ENCODE peak calls at places on chromosome 15, in four cellular contexts. K, M, C and X are unnamed samples. For H3K4me1, the result is how much of the 10 kb centered on the place peaks cover.

GRCh38 chr15:77510066-77511044 is 89.7 kb downstream of the HMG20A start:
- DNase-seq in K (peak), M (no peak), C (no peak), X (no peak)

GRCh38 chr15:55799287-55800212 is 56.6 kb upstream of the PRTG start:
- DNase-seq in K (no peak), M (peak), C (peak), X (no peak)

GRCh38 chr15:41989573-41990242 is 17.4 kb upstream of the EHD4 start:
- DNase-seq in K (peak), M (peak), C (peak), X (peak)

GRCh38 chr15:69172854-69173253 is 12.4 kb downstream of the GLCE start:
- DNase-seq in K (no peak), M (no peak), C (no peak), X (no peak)

GRCh38 chr15:99359760-99360159 is 108.5 kb downstream of the LRRC28 start:
- DNase-seq in K (no peak), M (no peak), C (no peak), X (no peak)

GRCh38 chr15:65642588-65642987 is 20.9 kb downstream of the SLC24A1 start:
- DNase-seq in K (no peak), M (no peak), C (no peak), X (no peak)

GRCh38 chr15:89802986-89803820 is 11.4 kb downstream of the ANPEP start:
- DNase-seq in K (no peak), M (no peak), C (no peak), X (peak)

GRCh38 chr15:51908312-51908711 is 63.3 kb downstream of the LEO1 start:
- DNase-seq in K (no peak), M (no peak), C (no peak), X (no peak)

GRCh38 chr15:39336926-39337325 is 244.0 kb upstream of the THBS1 start:
- DNase-seq in K (no peak), M (no peak), C (no peak), X (no peak)

GRCh38 chr15:91235376-91235775 is 135.3 kb downstream of the SV2B start:
- DNase-seq in K (no peak), M (no peak), C (no peak), X (no peak)

GRCh38 chr15:43748376-43748775 is 2.1 kb downstream of the PDIA3 start:
- DNase-seq in K (no peak), M (no peak), C (no peak), X (no peak)

GRCh38 chr15:87656373-87656772 is 600.2 kb downstream of the NTRK3 start:
- DNase-seq in K (no peak), M (no peak), C (no peak), X (no peak)

GRCh38 chr15:45611305-45611704 is 23.5 kb upstream of the SQOR start:
- DNase-seq in K (no peak), M (no peak), C (no peak), X (no peak)

GRCh38 chr15:99564221-99565030 is 1.4 kb upstream of the MEF2A start:
- DNase-seq in K (peak), M (no peak), C (no peak), X (peak)

GRCh38 chr15:66481107-66481856 is 16.3 kb downstream of the SNAPC5 start:
- DNase-seq in K (no peak), M (no peak), C (no peak), X (no peak)

GRCh38 chr15:99511865-99512632 is 53.7 kb upstream of the MEF2A start:
- DNase-seq in K (no peak), M (no peak), C (no peak), X (no peak)

GRCh38 chr15:22262613-22263020 is 182.3 kb downstream of the OR4M2 start:
- DNase-seq in K (no peak), M (no peak), C (peak), X (peak)

GRCh38 chr15:96165775-96166174 is 164.7 kb upstream of the NR2F2 start:
- DNase-seq in K (no peak), M (no peak), C (no peak), X (no peak)

GRCh38 chr15:83458396-83458795 is 11.3 kb downstream of the SH3GL3 start:
- DNase-seq in K (no peak), M (no peak), C (no peak), X (no peak)

GRCh38 chr15:71128939-71129562 is 13.8 kb downstream of the THSD4 start:
- DNase-seq in K (no peak), M (no peak), C (no peak), X (no peak)

GRCh38 chr15:63469984-63470383 is 34.4 kb upstream of the USP3 start:
- DNase-seq in K (no peak), M (no peak), C (no peak), X (no peak)
- H3K4me1 ChIP-seq in K (under half), M (half or more), C (under half), X (under half)

GRCh38 chr15:93830221-93830765 is 401.1 kb upstream of the MCTP2 start:
- DNase-seq in K (no peak), M (no peak), C (no peak), X (no peak)

GRCh38 chr15:93831641-93832040 is 399.7 kb upstream of the MCTP2 start:
- DNase-seq in K (no peak), M (no peak), C (no peak), X (no peak)

GRCh38 chr15:93826798-93827197 is 404.6 kb upstream of the MCTP2 start:
- DNase-seq in K (no peak), M (no peak), C (no peak), X (no peak)

GRCh38 chr15:93825721-93826120 is 405.6 kb upstream of the MCTP2 start:
- DNase-seq in K (no peak), M (no peak), C (no peak), X (no peak)

DNA sequence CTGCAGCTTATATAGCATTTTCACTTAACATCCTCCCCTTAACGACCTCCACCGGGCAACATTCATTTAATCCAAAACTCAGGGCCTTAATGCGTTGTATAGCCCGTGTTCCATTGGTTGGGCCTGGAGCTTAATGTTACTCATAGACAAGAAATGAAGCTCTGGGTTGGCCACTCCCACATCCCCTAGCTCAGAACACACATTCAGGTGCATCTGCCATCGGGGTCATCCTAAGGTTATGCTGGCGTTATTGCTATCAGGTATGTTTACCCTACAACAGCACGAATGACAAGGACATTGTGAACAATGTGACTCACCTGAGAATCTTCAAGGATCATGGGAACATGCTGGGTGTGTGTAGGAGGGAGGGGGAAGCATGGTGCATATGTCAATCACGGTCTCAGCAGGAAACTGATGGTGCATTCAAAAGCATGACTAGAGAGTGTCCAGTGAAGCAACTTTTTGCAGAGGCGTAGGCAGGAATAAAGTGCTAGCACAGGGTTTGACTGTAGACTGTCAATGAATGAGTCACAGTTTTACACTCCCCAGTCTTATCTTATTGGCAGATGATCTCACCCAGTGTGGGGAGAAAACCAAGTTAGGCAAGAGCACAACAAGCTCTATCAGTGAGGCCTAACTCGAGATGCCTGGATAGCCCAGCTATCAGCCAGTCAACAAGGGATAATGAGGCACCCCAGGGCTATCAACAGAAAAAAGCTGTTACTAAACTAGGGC is 402.1 kb upstream of the MCTP2 start:
- DNase-seq in K (no peak), M (no peak), C (no peak), X (no peak)
- H3K4me1 ChIP-seq in K (under half), M (under half), C (under half), X (under half)

GRCh38 chr15:35674873-35675781 is 129.2 kb upstream of the DPH6 start:
- DNase-seq in K (no peak), M (no peak), C (no peak), X (no peak)
- H3K4me1 ChIP-seq in K (under half), M (under half), C (under half), X (under half)

DNA sequence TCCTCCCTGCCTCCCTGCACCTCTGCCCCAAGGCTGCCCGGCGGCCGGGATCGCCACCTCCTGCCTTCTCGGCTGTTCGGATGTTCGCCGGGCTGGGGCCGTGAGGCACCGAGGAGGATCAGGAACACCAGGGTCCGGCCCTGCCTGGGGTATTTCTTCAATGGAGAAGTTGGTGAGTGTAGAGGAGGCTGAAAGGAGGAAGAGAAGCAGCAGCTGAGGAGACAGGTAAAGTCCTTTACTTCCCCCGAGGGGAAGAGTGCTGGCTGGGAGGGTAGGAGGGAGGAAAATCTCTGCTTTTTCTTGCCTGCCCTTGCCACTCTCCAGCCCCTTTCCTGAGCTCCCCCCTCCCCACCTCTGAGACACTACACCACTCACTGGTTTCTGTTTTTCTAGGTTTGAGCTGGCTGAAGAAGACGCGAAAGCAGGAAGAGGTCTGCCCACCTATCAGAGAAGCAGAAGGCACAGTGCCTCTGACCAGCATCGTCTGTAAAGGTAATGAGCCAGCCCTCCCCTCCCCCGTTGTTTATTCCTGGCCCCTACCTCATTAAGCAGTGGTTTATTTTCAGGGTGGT is 519 bp downstream of the ASB7 start:
- DNase-seq in K (no peak), M (no peak), C (no peak), X (no peak)
- H3K4me1 ChIP-seq in K (under half), M (under half), C (under half), X (under half)

GRCh38 chr15:101210466-101210865 is 41.4 kb downstream of the CHSY1 start:
- DNase-seq in K (no peak), M (no peak), C (no peak), X (no peak)
- H3K4me1 ChIP-seq in K (under half), M (half or more), C (half or more), X (under half)

DNA sequence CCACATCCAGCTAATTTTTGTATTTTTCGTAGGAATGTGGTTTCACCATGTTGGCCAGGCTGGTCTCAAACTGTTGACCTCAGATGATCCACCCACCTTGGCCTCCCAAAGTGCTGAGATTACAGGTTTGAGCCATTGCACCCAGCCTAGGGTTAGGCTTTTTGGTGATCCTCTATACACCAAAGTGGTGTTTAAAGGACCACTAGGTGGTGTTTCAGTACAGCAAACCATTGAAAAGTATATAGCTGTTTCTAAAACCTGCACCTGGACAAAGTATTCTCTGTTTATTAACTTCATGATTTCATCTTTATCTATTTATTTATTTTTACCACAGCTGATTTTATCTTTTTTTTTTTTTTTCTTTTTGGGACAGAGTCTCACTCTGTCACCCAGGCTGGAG is 68.4 kb downstream of the MINDY2 start:
- DNase-seq in K (no peak), M (no peak), C (no peak), X (no peak)
- H3K4me1 ChIP-seq in K (under half), M (under half), C (under half), X (under half)

GRCh38 chr15:80841537-80841936 is 62.4 kb downstream of the CEMIP start:
- DNase-seq in K (no peak), M (no peak), C (no peak), X (no peak)
- H3K4me1 ChIP-seq in K (under half), M (under half), C (under half), X (under half)

DNA sequence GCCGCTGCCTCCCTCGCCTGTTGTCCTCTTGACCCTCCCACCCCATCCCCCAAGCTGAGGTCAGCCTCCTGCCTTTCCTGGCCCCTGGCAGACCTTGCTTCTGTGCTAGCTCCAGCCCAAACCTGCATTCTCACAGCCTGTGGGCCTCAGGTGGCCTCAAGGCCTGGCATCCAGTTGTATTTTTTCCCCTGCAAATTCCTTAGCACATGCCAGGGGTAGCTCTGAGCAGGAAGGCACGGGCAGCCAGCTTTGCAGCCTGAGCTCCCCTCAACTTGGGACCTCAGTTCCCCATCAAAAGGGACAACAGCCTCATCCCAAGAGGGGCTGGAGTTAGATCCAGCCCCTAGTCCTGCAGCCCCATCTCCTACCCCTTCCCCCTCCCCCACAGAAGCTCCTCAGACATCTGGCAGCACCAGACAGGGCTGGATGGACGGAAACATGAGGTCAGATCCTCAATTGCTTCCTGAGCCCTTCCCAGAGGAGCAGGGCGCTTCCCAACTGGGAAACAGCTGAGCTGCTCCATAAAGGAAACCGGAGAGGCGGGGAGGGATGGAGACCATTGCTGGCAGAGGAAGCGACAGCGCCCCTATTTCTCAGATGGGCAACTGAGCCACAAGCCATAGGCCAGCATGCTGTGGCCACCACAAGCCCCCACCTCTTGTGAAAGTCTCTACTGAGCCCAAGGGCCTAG is 18.1 kb upstream of the CYP11A1 start:
- DNase-seq in K (no peak), M (no peak), C (no peak), X (no peak)
- H3K4me1 ChIP-seq in K (under half), M (under half), C (under half), X (under half)

DNA sequence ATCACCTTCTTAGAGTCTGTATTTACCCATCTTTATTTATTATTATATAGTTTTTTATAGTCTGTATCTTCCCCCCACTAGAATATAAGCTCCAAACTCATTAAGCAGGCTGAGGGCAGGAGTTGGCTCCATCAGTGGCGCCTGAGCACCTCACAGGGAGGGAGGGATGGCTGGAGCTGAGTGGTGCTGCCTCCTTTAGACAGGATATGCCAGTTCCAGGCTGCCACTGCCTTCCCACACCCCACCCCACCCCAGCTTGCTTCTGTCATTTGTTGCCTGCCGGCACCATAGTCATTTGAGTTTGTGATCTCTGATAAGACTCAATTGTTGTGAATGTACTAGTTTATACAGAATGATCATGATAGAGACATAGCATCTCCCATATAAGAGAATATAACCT is 85.5 kb downstream of the KLHL25 start:
- DNase-seq in K (no peak), M (no peak), C (no peak), X (no peak)
- H3K4me1 ChIP-seq in K (under half), M (half or more), C (under half), X (under half)

GRCh38 chr15:80107774-80108173 is 45.0 kb upstream of the FAH start:
- DNase-seq in K (no peak), M (no peak), C (no peak), X (no peak)
- H3K4me1 ChIP-seq in K (under half), M (under half), C (under half), X (under half)